ENCODE peak calls at places on chromosome 7, in six cellular contexts. A is K562, X is GM12878, F is A549, Q is HepG2, W is IMR-90. N is an unnamed sample.

GRCh38 chr7:85681241-85681640 is 494.4 kb upstream of the SEMA3D start:
- DNase-seq in A (no peak), X (no peak), F (no peak), Q (no peak), W (no peak), N (no peak)

GRCh38 chr7:117372073-117372472 is 49.2 kb upstream of the WNT2 start:
- DNase-seq in A (no peak), X (no peak), F (no peak), Q (no peak), W (no peak), N (no peak)

GRCh38 chr7:116395125-116395791 is 104.3 kb upstream of the CAV2 start:
- DNase-seq in A (no peak), X (no peak), F (peak), Q (no peak), W (peak), N (no peak)

GRCh38 chr7:94530114-94530513 is 20.5 kb downstream of the CASD1 start:
- DNase-seq in A (no peak), X (no peak), F (no peak), Q (no peak), W (no peak), N (no peak)

GRCh38 chr7:135678612-135679575 is 16.6 kb downstream of the STMP1 start:
- DNase-seq in A (no peak), X (no peak), F (no peak), Q (no peak), W (peak), N (no peak)

GRCh38 chr7:37247881-37248280 is 200.8 kb downstream of the ELMO1 start:
- DNase-seq in A (no peak), X (no peak), F (no peak), Q (no peak), W (peak), N (no peak)

GRCh38 chr7:155391414-155391813 is 66.5 kb upstream of the EN2 start:
- DNase-seq in A (no peak), X (no peak), F (no peak), Q (no peak), W (no peak), N (no peak)

GRCh38 chr7:26857534-26858228 is 6.7 kb downstream of the SKAP2 start:
- DNase-seq in A (no peak), X (no peak), F (no peak), Q (no peak), W (peak), N (peak)

GRCh38 chr7:112449353-112449752 is 907 bp upstream of the IFRD1 start:
- DNase-seq in A (no peak), X (no peak), F (peak), Q (peak), W (peak), N (no peak)

GRCh38 chr7:93232673-93233018 is 480 bp downstream of the VPS50 start:
- DNase-seq in A (peak), X (no peak), F (peak), Q (no peak), W (no peak), N (peak)

GRCh38 chr7:37656913-37657530 is 26.5 kb upstream of the GPR141 start:
- DNase-seq in A (no peak), X (peak), F (no peak), Q (no peak), W (no peak), N (no peak)

GRCh38 chr7:123918309-123918708 is 6.7 kb upstream of the SPAM1 start:
- DNase-seq in A (peak), X (no peak), F (no peak), Q (no peak), W (no peak), N (no peak)

GRCh38 chr7:16398211-16399017 is 22.9 kb downstream of the CRPPA start:
- DNase-seq in A (no peak), X (no peak), F (no peak), Q (no peak), W (peak), N (no peak)

GRCh38 chr7:43590862-43591550 is 8.1 kb downstream of the STK17A start:
- DNase-seq in A (no peak), X (peak), F (no peak), Q (no peak), W (no peak), N (no peak)

GRCh38 chr7:41881313-41882130 is 178.6 kb upstream of the INHBA start:
- DNase-seq in A (peak), X (peak), F (no peak), Q (no peak), W (peak), N (no peak)

GRCh38 chr7:293681-294439 is 3.9 kb downstream of the FOXL3 start:
- DNase-seq in A (no peak), X (no peak), F (no peak), Q (no peak), W (no peak), N (no peak)

GRCh38 chr7:94154182-94154581 is 150.0 kb upstream of the BET1 start:
- DNase-seq in A (no peak), X (no peak), F (no peak), Q (no peak), W (no peak), N (no peak)

GRCh38 chr7:150978136-150978789 is at the start of gene KCNH2:
- DNase-seq in A (peak), X (no peak), F (peak), Q (no peak), W (no peak), N (peak)

DNA sequence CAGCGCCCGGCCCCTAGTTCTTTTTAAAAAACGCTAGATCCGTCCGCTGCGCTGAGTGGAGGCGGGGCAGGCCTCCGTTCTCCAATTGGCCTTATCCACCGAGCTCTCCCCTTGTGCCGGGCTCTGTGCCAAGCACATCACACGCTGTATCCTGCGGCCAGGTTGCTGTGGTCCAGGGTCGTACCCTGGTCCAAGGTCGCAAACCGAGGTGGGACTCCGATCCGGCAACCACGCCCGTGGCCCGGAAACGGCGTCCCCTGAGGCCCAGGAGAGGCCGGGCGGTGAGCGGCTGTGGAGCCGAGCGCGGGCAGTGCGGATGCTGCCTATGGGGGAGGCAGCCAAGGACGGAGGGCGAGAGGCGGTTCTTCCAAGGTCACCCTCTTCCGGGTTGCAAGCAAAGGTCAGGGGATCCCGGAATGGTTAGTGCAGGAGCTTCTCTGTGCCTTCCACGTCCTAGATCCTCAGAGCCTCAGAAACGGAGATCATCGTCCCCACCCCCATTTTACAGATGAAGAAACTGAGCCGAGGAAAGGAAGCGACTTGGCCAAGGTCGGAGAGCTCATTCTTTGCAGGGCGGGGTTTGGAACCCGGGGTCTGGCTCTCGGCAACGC is 72.4 kb upstream of the LRRC4 start:
- DNase-seq in A (no peak), X (no peak), F (no peak), Q (peak), W (no peak), N (no peak)
- TF ChIP-seq BHLHE40 in A (no peak), X (no peak), F (no peak), Q (no peak), W (no peak), N (no peak)

GRCh38 chr7:66627151-66627681 is 1.5 kb upstream of the KCTD7 start:
- DNase-seq in A (no peak), X (no peak), F (no peak), Q (no peak), W (peak), N (no peak)
- TF ChIP-seq BHLHE40 in A (no peak), X (no peak), F (no peak), Q (no peak), W (no peak), N (no peak)

GRCh38 chr7:139884441-139884840 is 55.4 kb downstream of the TBXAS1 start:
- DNase-seq in A (no peak), X (no peak), F (no peak), Q (no peak), W (no peak), N (no peak)

GRCh38 chr7:139886899-139887298 is 57.8 kb downstream of the TBXAS1 start:
- DNase-seq in A (no peak), X (no peak), F (no peak), Q (no peak), W (no peak), N (no peak)

GRCh38 chr7:139883814-139884213 is 54.8 kb downstream of the TBXAS1 start:
- DNase-seq in A (no peak), X (no peak), F (no peak), Q (no peak), W (no peak), N (no peak)

GRCh38 chr7:139887895-139888518 is 58.9 kb downstream of the TBXAS1 start:
- DNase-seq in A (peak), X (no peak), F (no peak), Q (no peak), W (no peak), N (no peak)

GRCh38 chr7:139886206-139886605 is 57.1 kb downstream of the TBXAS1 start:
- DNase-seq in A (no peak), X (no peak), F (no peak), Q (no peak), W (no peak), N (no peak)
- TF ChIP-seq BHLHE40 in A (no peak), X (no peak), F (no peak), Q (no peak), W (no peak), N (no peak)

GRCh38 chr7:45574521-45575500 is 643 bp downstream of the ADCY1 start:
- DNase-seq in A (peak), X (no peak), F (peak), Q (peak), W (peak), N (peak)
- TF ChIP-seq BHLHE40 in A (no peak), X (no peak), F (no peak), Q (no peak), W (no peak), N (no peak)

GRCh38 chr7:9071160-9071762 is 637.9 kb downstream of the NXPH1 start:
- DNase-seq in A (no peak), X (no peak), F (no peak), Q (no peak), W (no peak), N (no peak)
- TF ChIP-seq BHLHE40 in A (no peak), X (no peak), F (no peak), Q (no peak), W (no peak), N (no peak)

DNA sequence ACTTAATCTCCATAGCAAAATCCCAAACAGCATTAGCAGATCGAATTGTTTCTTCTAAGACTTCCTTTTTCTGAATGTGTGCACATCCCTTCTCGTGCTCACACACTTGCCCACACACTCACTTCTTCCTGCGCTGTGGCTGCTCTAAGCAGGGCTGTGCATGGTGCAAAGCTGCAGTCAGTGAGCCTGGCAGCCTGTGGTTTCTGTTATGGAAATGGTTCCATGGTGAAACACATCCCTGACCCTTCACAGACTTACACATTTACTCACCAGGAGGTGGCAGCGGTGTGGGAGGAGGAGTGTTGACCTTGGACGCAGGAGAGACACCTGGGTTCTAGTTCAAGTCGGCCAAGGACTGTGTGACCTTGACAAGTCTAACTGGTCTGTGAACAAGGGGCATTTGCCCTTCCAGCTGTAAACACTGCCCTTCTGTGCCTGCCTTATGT is 24.9 kb downstream of the MTURN start:
- DNase-seq in A (peak), X (no peak), F (no peak), Q (peak), W (peak), N (peak)
- TF ChIP-seq BHLHE40 in A (no peak), X (no peak), F (no peak), Q (no peak), W (no peak), N (no peak)

GRCh38 chr7:128812514-128813168 is 17.6 kb upstream of the FLNC start:
- DNase-seq in A (peak), X (no peak), F (no peak), Q (no peak), W (no peak), N (no peak)
- TF ChIP-seq BHLHE40 in A (peak), X (no peak), F (no peak), Q (no peak), W (no peak), N (no peak)

GRCh38 chr7:32147909-32148308 is 77.7 kb upstream of the PDE1C start:
- DNase-seq in A (no peak), X (no peak), F (no peak), Q (no peak), W (peak), N (no peak)
- TF ChIP-seq BHLHE40 in A (no peak), X (no peak), F (no peak), Q (no peak), W (no peak), N (no peak)

GRCh38 chr7:2072042-2072441 is 160.7 kb downstream of the MAD1L1 start:
- DNase-seq in A (no peak), X (peak), F (no peak), Q (no peak), W (no peak), N (no peak)
- TF ChIP-seq BHLHE40 in A (no peak), X (no peak), F (no peak), Q (no peak), W (no peak), N (no peak)

N was measured in HEK293T.